ENCODE peak calls at places on chromosomes 4 and X, in four cellular contexts. Z is WTC11, F is HepG2, K is GM12878. J is an unnamed sample.

GRCh38 chr4:4803216-4803903 is 56.1 kb upstream of the MSX1 start:
- DNase-seq in Z (no peak), F (no peak), K (no peak), J (no peak)

GRCh38 chr4:26729547-26729946 is 131.1 kb upstream of the STIM2 start:
- DNase-seq in F (no peak), Z (no peak), K (no peak), J (no peak)

GRCh38 chr4:139642364-139642763 is 23.3 kb upstream of the MGST2 start:
- DNase-seq in K (no peak), Z (no peak), F (no peak), J (no peak)

GRCh38 chr4:53313510-53313909 is 52.4 kb downstream of the SCFD2 start:
- DNase-seq in F (peak; percentile 43), K (no peak), Z (no peak), J (peak; percentile 28)

GRCh38 chrX:104679175-104679574 is 113.2 kb downstream of the IL1RAPL2 start:
- DNase-seq in Z (no peak), K (no peak), F (no peak), J (no peak)

GRCh38 chr4:169986369-169986768 is 39.8 kb downstream of the MFAP3L start:
- DNase-seq in K (no peak), F (no peak), Z (no peak), J (no peak)

GRCh38 chrX:112367065-112367464 is 284.5 kb upstream of the TRPC5 start:
- DNase-seq in K (no peak), F (no peak), Z (no peak), J (no peak)

GRCh38 chr4:168864831-168865541 is 145.1 kb downstream of the CBR4 start:
- DNase-seq in F (no peak), K (no peak), Z (peak; percentile 42), J (no peak)

GRCh38 chr4:89314291-89314690 is 6.7 kb upstream of the GPRIN3 start:
- DNase-seq in K (no peak), Z (no peak), F (no peak), J (no peak)

GRCh38 chr4:14157262-14157661 is 529.7 kb upstream of the BOD1L1 start:
- DNase-seq in K (no peak), Z (no peak), F (no peak), J (no peak)
- TF ChIP-seq CBFB in K (no peak), Z (no peak), F (no peak), J (no peak)

GRCh38 chr4:165375465-165375864 is 3.3 kb upstream of the CPE start:
- DNase-seq in F (no peak), K (no peak), Z (no peak), J (no peak)
- TF ChIP-seq CBFB in F (no peak), K (no peak), Z (no peak), J (no peak)

DNA sequence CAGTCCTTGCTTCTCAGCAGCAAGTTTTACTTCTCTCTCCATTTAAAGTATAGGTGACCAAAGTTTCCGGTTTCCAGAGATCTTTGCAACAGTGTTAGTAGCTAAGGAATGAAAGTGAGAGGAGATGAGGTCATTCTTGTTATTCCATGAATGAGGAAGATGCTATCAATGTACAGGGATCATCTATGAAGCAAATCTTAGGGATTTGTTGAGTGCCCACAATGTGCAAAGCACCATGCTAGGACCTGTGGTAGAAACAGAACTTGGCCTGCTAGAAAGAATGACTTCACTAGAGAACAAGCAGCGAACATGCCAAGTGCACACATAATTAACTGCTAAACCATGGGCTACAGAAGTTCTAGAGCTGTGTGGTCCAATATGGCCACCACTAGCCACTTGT is 112.5 kb downstream of the MID1 start:
- DNase-seq in K (no peak), F (no peak), Z (no peak), J (no peak)
- TF ChIP-seq CBFB in K (no peak), F (no peak), Z (no peak), J (no peak)

GRCh38 chrX:28787206-28787605 is 200.0 kb downstream of the IL1RAPL1 start:
- DNase-seq in F (no peak), K (no peak), Z (no peak), J (no peak)
- TF ChIP-seq CBFB in F (no peak), K (no peak), Z (no peak), J (no peak)

DNA sequence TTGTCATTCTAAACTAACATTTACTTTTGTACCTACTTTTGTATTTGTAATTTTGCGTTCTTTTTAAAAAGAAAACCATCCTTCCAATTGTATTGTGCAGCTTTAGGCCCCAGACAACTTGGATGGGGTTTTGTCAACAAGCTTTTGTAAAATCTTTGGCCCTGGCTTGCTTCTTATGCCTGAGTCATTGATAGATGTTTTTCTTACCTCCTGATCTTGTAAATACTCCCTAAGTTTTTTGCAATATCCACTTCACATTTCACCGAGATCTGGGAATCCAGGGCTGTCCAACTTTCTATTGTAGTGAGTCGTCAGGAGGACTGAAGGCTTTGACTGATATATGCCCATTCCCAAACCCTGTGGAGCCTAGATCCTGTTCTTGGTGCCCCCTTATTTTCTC is 126.9 kb upstream of the GUCY1A1 start:
- DNase-seq in K (no peak), F (no peak), Z (no peak), J (no peak)
- TF ChIP-seq CBFB in K (no peak), F (no peak), Z (no peak), J (no peak)

GRCh38 chr4:6595897-6596537 is 21.0 kb downstream of the MAN2B2 start:
- DNase-seq in F (no peak), K (no peak), Z (peak; percentile 69), J (peak; percentile 97)

GRCh38 chr4:6596948-6597347 is 22.0 kb downstream of the MAN2B2 start:
- DNase-seq in K (no peak), F (no peak), Z (no peak), J (no peak)

GRCh38 chr4:6598641-6599040 is 23.7 kb downstream of the MAN2B2 start:
- DNase-seq in K (no peak), F (no peak), Z (no peak), J (no peak)

GRCh38 chr4:6594826-6595355 is 19.9 kb downstream of the MAN2B2 start:
- DNase-seq in Z (no peak), K (no peak), F (no peak), J (no peak)

DNA sequence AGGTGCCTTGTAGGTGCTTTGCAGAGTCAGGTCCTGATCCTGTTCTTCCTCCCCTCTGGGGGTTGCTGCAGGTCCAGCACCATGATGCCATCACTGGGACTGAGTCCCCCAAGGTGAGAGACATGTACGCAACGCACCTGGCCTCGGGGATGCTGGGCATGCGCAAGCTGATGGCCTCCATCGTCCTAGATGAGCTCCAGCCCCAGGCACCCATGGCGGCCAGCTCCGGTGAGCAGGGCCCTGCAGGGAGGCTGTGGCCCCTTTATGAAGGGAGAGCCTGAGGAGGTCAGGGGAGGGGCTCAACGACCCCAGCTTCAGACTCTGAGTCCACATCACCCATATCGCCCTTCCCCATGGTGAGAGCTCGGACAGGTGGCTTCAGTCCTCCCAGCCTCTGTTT is 23.1 kb downstream of the MAN2B2 start:
- DNase-seq in K (no peak), Z (no peak), F (no peak), J (no peak)
- TF ChIP-seq CBFB in K (no peak), Z (no peak), F (no peak), J (no peak)

GRCh38 chrX:51804741-51805140 is 61.5 kb downstream of the GSPT2 start:
- DNase-seq in Z (no peak), K (no peak), F (no peak), J (peak; percentile 8)

GRCh38 chrX:51798701-51799100 is 55.5 kb downstream of the GSPT2 start:
- DNase-seq in F (no peak), K (no peak), Z (no peak), J (no peak)

GRCh38 chrX:51803833-51804232 is 60.6 kb downstream of the GSPT2 start:
- DNase-seq in F (no peak), Z (no peak), K (no peak), J (no peak)

GRCh38 chrX:51802917-51803688 is 59.9 kb downstream of the GSPT2 start:
- DNase-seq in K (peak; percentile 15), Z (peak; percentile 59), F (peak; percentile 1), J (peak; percentile 29)
- TF ChIP-seq CBFB in K (no peak), Z (no peak), F (no peak), J (no peak)

DNA sequence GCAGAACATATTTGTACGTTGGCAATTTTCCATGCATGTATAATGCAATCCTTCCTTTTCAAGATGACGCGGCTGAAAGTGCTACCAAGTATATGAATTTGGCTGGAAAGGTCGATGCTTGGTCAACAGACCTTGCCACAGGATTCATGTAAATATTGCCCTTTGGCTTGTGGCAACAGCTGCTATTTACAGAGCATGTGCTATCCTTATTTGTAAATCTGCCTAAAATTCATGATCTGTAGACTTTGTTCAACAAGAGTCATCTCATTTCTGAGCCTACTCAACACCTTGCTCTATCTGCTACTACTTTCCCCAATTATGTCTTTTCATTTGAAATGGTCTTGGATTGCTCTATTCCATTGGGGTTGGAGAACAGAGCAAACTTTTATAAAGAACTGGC is 1.9 kb upstream of the SMARCA1 start:
- DNase-seq in Z (no peak), K (no peak), F (peak; percentile 89), J (no peak)
- TF ChIP-seq CBFB in Z (no peak), K (no peak), F (peak; percentile 84), J (no peak)